ENCODE peak calls at places on chromosomes 7 and 10, in six cellular contexts. One of them, this sample, is unnamed. For H3K27me3, the result is how much of the 10 kb centered on the place peaks cover.

GRCh38 chr7:18241543-18242231 is 214.0 kb upstream of the PRPS1L1 start:
- DNase-seq in GM12878: no peak
- DNase-seq in H1: no peak
- DNase-seq in GM23338: peak
- DNase-seq in Panc1: no peak
- DNase-seq in HepG2: no peak
- DNase-seq in this sample: no peak

GRCh38 chr10:18261063-18261462 is 120.8 kb downstream of the CACNB2 start:
- DNase-seq in GM12878: no peak
- DNase-seq in H1: no peak
- DNase-seq in GM23338: peak
- DNase-seq in Panc1: no peak
- DNase-seq in HepG2: no peak
- DNase-seq in this sample: no peak

GRCh38 chr7:457814-458510 is 61.7 kb downstream of the PDGFA start:
- DNase-seq in GM12878: no peak
- DNase-seq in H1: no peak
- DNase-seq in GM23338: no peak
- DNase-seq in Panc1: no peak
- DNase-seq in HepG2: no peak
- DNase-seq in this sample: peak

GRCh38 chr10:33664070-33664469 is 329.6 kb upstream of the NRP1 start:
- DNase-seq in GM12878: no peak
- DNase-seq in H1: no peak
- DNase-seq in GM23338: no peak
- DNase-seq in Panc1: no peak
- DNase-seq in HepG2: no peak
- DNase-seq in this sample: no peak

GRCh38 chr10:112851582-112851981 is 98.5 kb upstream of the TCF7L2 start:
- DNase-seq in GM12878: no peak
- DNase-seq in H1: no peak
- DNase-seq in GM23338: no peak
- DNase-seq in Panc1: no peak
- DNase-seq in HepG2: no peak
- DNase-seq in this sample: no peak

GRCh38 chr7:149728491-149729375 is 44.7 kb downstream of the ZNF467 start:
- DNase-seq in GM12878: no peak
- DNase-seq in H1: no peak
- DNase-seq in GM23338: no peak
- DNase-seq in Panc1: no peak
- DNase-seq in HepG2: no peak
- DNase-seq in this sample: peak

GRCh38 chr10:103612462-103613365 is 119.2 kb downstream of the NEURL1 start:
- DNase-seq in GM12878: no peak
- DNase-seq in H1: no peak
- DNase-seq in GM23338: no peak
- DNase-seq in Panc1: no peak
- DNase-seq in HepG2: no peak
- DNase-seq in this sample: no peak

GRCh38 chr10:120841522-120842189 is 9.5 kb upstream of the WDR11 start:
- DNase-seq in GM12878: no peak
- DNase-seq in H1: no peak
- DNase-seq in GM23338: no peak
- DNase-seq in Panc1: peak
- DNase-seq in HepG2: peak
- DNase-seq in this sample: no peak

GRCh38 chr10:75019360-75019759 is 92.1 kb upstream of the SAMD8 start:
- DNase-seq in GM12878: no peak
- DNase-seq in H1: no peak
- DNase-seq in GM23338: no peak
- DNase-seq in Panc1: no peak
- DNase-seq in HepG2: no peak
- DNase-seq in this sample: no peak

GRCh38 chr10:122282253-122282671 is 11.2 kb downstream of the BTBD16 start:
- DNase-seq in GM12878: no peak
- DNase-seq in H1: no peak
- DNase-seq in GM23338: no peak
- DNase-seq in Panc1: no peak
- DNase-seq in HepG2: no peak
- DNase-seq in this sample: no peak

GRCh38 chr7:128131701-128132100 is 100.5 kb upstream of the LRRC4 start:
- DNase-seq in GM12878: no peak
- DNase-seq in H1: no peak
- DNase-seq in GM23338: no peak
- DNase-seq in Panc1: no peak
- DNase-seq in HepG2: no peak
- DNase-seq in this sample: no peak
- H3K27me3 ChIP-seq in GM12878: under half
- H3K27me3 ChIP-seq in H1: under half
- H3K27me3 ChIP-seq in GM23338: under half
- H3K27me3 ChIP-seq in Panc1: under half
- H3K27me3 ChIP-seq in HepG2: half or more
- H3K27me3 ChIP-seq in this sample: under half

GRCh38 chr10:5632430-5632829 is 34.0 kb downstream of the ASB13 start:
- DNase-seq in GM12878: no peak
- DNase-seq in H1: no peak
- DNase-seq in GM23338: no peak
- DNase-seq in Panc1: no peak
- DNase-seq in HepG2: peak
- DNase-seq in this sample: peak
- TF ChIP-seq POLR2AphosphoS5 in GM12878: no peak
- TF ChIP-seq POLR2AphosphoS5 in H1: no peak
- TF ChIP-seq POLR2AphosphoS5 in GM23338: no peak
- TF ChIP-seq POLR2AphosphoS5 in Panc1: no peak
- TF ChIP-seq POLR2AphosphoS5 in HepG2: no peak
- TF ChIP-seq POLR2AphosphoS5 in this sample: peak

DNA sequence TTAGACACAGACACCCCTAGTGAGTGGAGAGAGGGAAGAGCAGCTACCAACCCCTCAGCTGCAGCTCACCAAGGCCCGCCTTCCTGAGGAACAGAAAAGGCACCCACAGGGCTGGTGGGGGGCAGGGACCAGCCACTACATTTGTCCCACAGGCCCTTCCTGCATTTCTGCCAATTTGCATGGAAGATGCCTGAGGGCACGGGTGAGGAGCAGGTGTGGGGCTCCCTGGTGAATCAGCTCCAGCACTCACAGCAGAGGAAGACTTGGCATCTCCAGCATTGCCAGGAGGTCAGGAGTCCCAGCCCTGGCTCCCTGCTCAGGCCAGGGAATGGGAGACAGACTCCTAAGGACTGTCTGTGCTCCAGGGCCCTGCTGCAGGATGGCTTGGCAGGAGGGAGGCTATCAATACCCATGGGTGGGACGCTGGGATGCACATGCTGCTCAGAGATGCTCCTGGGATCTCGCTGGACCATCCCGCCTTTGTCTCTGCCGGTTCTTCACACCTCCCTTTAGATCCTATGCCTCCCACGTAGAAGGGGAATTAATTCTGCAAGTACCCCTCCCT is 109.7 kb downstream of the SLIT1 start:
- DNase-seq in GM12878: no peak
- DNase-seq in H1: no peak
- DNase-seq in GM23338: no peak
- DNase-seq in Panc1: no peak
- DNase-seq in HepG2: no peak
- DNase-seq in this sample: no peak
- H3K27me3 ChIP-seq in GM12878: under half
- H3K27me3 ChIP-seq in H1: under half
- H3K27me3 ChIP-seq in GM23338: under half
- H3K27me3 ChIP-seq in Panc1: under half
- H3K27me3 ChIP-seq in HepG2: half or more
- H3K27me3 ChIP-seq in this sample: under half

DNA sequence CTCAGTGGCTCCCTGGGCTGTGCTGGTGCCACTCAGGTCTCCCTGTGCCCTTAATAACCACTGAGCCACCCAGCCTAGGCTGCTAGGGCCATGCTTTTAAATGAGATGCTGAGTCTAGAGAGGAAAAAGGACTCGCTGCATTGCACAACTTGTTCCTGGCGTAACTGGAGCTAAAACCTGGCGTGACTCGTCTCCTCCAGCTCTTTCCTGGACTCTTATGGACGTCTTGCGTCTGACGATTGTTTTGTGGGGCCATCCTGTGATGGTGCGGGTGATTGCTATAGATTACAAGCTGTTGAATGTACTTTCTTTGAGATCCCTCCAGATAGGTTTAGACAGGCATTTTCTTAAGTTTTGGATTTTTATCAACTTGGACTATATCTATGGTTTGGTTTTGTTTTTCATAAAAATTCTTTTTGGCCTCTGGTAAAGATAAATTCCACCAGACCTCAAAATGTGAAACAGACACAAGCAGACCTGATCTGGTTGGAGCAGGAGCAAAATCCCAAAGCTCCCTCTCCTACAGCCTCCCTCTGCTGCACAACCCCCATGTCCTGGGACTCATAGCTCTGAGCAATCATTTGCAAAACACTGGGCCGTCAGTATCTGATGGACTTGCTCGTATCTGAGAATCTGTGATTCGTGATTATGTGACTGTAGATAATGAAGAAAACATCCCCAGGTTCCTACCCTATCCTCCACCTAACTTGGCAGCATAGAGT is 230.3 kb downstream of the ARHGAP12 start:
- DNase-seq in GM12878: no peak
- DNase-seq in H1: no peak
- DNase-seq in GM23338: no peak
- DNase-seq in Panc1: no peak
- DNase-seq in HepG2: no peak
- DNase-seq in this sample: no peak
- TF ChIP-seq POLR2AphosphoS5 in GM12878: no peak
- TF ChIP-seq POLR2AphosphoS5 in H1: no peak
- TF ChIP-seq POLR2AphosphoS5 in GM23338: no peak
- TF ChIP-seq POLR2AphosphoS5 in Panc1: no peak
- TF ChIP-seq POLR2AphosphoS5 in HepG2: no peak
- TF ChIP-seq POLR2AphosphoS5 in this sample: peak

GRCh38 chr7:27108390-27109127 is 6.1 kb upstream of the HOXA2 start:
- DNase-seq in GM12878: no peak
- DNase-seq in H1: no peak
- DNase-seq in GM23338: peak
- DNase-seq in Panc1: no peak
- DNase-seq in HepG2: no peak
- DNase-seq in this sample: no peak
- H3K27me3 ChIP-seq in GM12878: under half
- H3K27me3 ChIP-seq in H1: half or more
- H3K27me3 ChIP-seq in GM23338: half or more
- H3K27me3 ChIP-seq in Panc1: under half
- H3K27me3 ChIP-seq in HepG2: under half
- H3K27me3 ChIP-seq in this sample: under half

GRCh38 chr7:113142385-113143119 is 24.2 kb upstream of the SMIM30 start:
- DNase-seq in GM12878: peak
- DNase-seq in H1: no peak
- DNase-seq in GM23338: no peak
- DNase-seq in Panc1: no peak
- DNase-seq in HepG2: no peak
- DNase-seq in this sample: no peak
- TF ChIP-seq POLR2AphosphoS5 in GM12878: no peak
- TF ChIP-seq POLR2AphosphoS5 in H1: no peak
- TF ChIP-seq POLR2AphosphoS5 in GM23338: no peak
- TF ChIP-seq POLR2AphosphoS5 in Panc1: no peak
- TF ChIP-seq POLR2AphosphoS5 in HepG2: no peak
- TF ChIP-seq POLR2AphosphoS5 in this sample: no peak

This sample was measured in upper lobe of left lung.